ENCODE peak calls at places on chromosomes 7 and 10, in eight cellular contexts. J is H1; E is CD4-positive, alpha-beta memory T cell; Z is psoas muscle; C is uterus; M is HL-60; W is stomach; U is A673. L is an unnamed sample. For H3K27me3, the result is how much of the 10 kb centered on the place peaks cover.

GRCh38 chr10:27742926-27743735 is 2.5 kb downstream of the MKX start:
- DNase-seq in Z (peak), W (peak), U (peak), J (no peak), C (peak), M (no peak), E (peak), L (no peak)

GRCh38 chr10:132158122-132158741 is 28.5 kb upstream of the DPYSL4 start:
- DNase-seq in Z (peak), C (no peak), W (no peak), M (no peak), E (peak), U (no peak), J (no peak), L (no peak)

GRCh38 chr10:123643315-123643714 is 22.8 kb upstream of the GPR26 start:
- DNase-seq in U (no peak), W (peak), J (no peak), C (no peak), M (no peak), Z (no peak), E (no peak), L (no peak)

GRCh38 chr10:110772454-110773025 is 99.2 kb upstream of the PDCD4 start:
- DNase-seq in W (no peak), E (no peak), M (no peak), J (no peak), U (no peak), Z (no peak), C (no peak), L (no peak)

GRCh38 chr10:99456207-99456606 is 25.8 kb upstream of the GOT1 start:
- DNase-seq in Z (no peak), J (no peak), U (no peak), C (no peak), W (no peak), M (no peak), E (no peak), L (no peak)

GRCh38 chr10:61878411-61879051 is 23.0 kb upstream of the ARID5B start:
- DNase-seq in W (no peak), C (no peak), U (no peak), Z (no peak), M (no peak), J (no peak), E (no peak), L (no peak)

GRCh38 chr10:83680470-83680891 is 458.8 kb upstream of the GHITM start:
- DNase-seq in W (no peak), J (no peak), C (no peak), U (no peak), Z (no peak), E (peak), M (no peak), L (no peak)

GRCh38 chr10:67697646-67698245 is 1.8 kb upstream of the CTNNA3 start:
- DNase-seq in M (no peak), Z (no peak), E (peak), C (peak), W (no peak), U (peak), J (no peak), L (no peak)

GRCh38 chr10:11546581-11546980 is 64.9 kb downstream of the USP6NL start:
- DNase-seq in U (peak), E (no peak), M (no peak), C (no peak), J (no peak), Z (no peak), W (no peak), L (no peak)

GRCh38 chr7:114070246-114070645 is 151.4 kb upstream of the PPP1R3A start:
- DNase-seq in E (no peak), U (no peak), J (no peak), M (no peak), Z (no peak), W (no peak), C (no peak), L (no peak)

GRCh38 chr7:95628831-95629439 is 32.6 kb upstream of the PDK4 start:
- DNase-seq in Z (no peak), U (no peak), M (no peak), E (no peak), J (no peak), W (no peak), C (no peak), L (no peak)

GRCh38 chr10:73248259-73248724 is 1.2 kb upstream of the DNAJC9 start:
- DNase-seq in J (no peak), U (no peak), Z (no peak), E (no peak), M (no peak), C (no peak), W (no peak), L (no peak)

GRCh38 chr7:99141756-99142726 is 1.9 kb downstream of the SMURF1 start:
- DNase-seq in E (peak), M (no peak), W (peak), C (peak), U (peak), Z (peak), J (peak), L (peak)

GRCh38 chr7:2732959-2733584 is 45.1 kb downstream of the AMZ1 start:
- DNase-seq in C (peak), E (no peak), W (peak), U (no peak), M (no peak), J (no peak), Z (peak), L (no peak)

GRCh38 chr10:114541081-114541833 is 116.8 kb downstream of the ABLIM1 start:
- DNase-seq in J (no peak), M (no peak), W (peak), U (no peak), Z (peak), C (peak), E (peak), L (no peak)

GRCh38 chr10:105579112-105579511 is 938.0 kb downstream of the SORCS3 start:
- DNase-seq in W (no peak), C (no peak), U (no peak), Z (no peak), J (no peak), M (no peak), E (no peak), L (no peak)

GRCh38 chr7:126716321-126716720 is 536.4 kb downstream of the GRM8 start:
- DNase-seq in M (no peak), C (no peak), E (no peak), J (no peak), U (no peak), W (no peak), Z (no peak), L (no peak)
- H3K27me3 ChIP-seq in M (under half), C (under half), E (under half), J (under half), U (under half), W (under half), Z (under half), L (under half)

DNA sequence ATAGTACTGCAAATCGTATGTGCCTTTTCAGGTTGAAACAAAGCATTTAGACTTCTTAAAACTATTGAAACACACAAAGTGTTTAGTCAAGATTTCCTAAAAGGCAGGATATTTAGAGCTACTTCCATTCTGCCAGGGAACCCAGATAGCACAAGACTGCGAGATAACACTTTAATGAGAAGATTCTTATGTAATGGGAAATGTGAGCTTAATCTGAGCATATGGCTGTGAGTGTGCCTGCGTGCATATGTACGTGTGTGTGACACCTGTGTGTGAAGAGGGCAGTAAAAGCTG is 14.3 kb upstream of the JCAD start:
- DNase-seq in U (peak), E (no peak), C (no peak), M (no peak), Z (no peak), W (no peak), J (no peak), L (no peak)
- H3K4me3 ChIP-seq in U (no peak), E (no peak), C (no peak), M (no peak), Z (no peak), W (no peak), J (no peak), L (no peak)

GRCh38 chr7:156140896-156141295 is 328.6 kb upstream of the SHH start:
- DNase-seq in W (no peak), M (no peak), C (no peak), J (no peak), U (no peak), E (no peak), Z (no peak), L (no peak)
- H3K27me3 ChIP-seq in W (under half), M (under half), C (under half), J (under half), U (under half), E (under half), Z (under half), L (under half)

GRCh38 chr10:43203491-43204393 is 63.1 kb downstream of the RASGEF1A start:
- DNase-seq in E (peak), M (no peak), W (peak), J (no peak), Z (peak), U (no peak), C (peak), L (peak)
- H3K4me3 ChIP-seq in E (no peak), M (no peak), W (peak), J (peak), Z (no peak), U (no peak), C (peak), L (no peak)

DNA sequence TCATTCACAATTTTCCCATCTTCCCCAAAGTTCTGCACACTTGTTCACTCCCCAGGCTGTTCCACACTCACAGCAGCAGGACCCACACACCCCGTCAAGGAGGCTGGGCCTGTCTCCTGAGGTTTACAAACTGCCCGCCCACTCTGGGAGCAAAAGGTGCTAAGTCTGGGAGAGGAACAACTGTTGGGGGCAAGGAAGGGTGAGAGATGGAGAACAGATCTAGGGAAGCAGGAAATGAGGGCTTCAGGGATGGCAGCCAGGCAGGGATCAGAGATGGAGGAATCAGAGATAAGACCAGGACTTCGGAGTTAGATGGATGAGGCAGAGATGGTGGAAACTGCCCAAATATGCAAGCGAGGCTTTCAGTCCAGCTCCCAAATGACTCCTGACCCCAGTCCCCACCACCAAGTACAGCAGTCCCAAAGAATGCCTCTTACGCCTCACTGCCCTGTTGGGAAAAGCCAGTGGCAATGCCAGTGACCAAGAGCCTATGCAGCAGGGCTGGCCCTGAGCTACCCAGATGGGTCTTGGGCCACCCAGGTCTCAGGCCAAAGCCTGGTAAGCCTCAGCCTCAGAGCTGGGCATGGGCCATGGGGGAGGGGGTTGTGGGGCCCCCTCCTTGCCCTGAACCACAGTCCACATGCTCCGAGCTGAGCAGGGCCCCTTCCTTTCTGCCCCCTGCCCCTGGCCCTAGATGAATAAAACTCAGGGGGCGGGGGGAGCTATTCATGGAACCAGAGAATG is 39.5 kb upstream of the SLF2 start:
- DNase-seq in J (no peak), W (no peak), U (no peak), M (no peak), E (no peak), Z (no peak), C (no peak), L (no peak)
- H3K27me3 ChIP-seq in J (under half), W (under half), U (under half), M (under half), E (under half), Z (under half), C (under half), L (under half)

GRCh38 chr7:150502519-150502918 is 12.2 kb upstream of the GIMAP7 start:
- DNase-seq in Z (no peak), J (no peak), U (no peak), E (peak), M (no peak), C (no peak), W (no peak), L (no peak)
- H3K4me3 ChIP-seq in Z (no peak), J (no peak), U (no peak), E (no peak), M (no peak), C (no peak), W (no peak), L (no peak)

GRCh38 chr7:128172963-128173362 is 68.1 kb upstream of the LEP start:
- DNase-seq in M (no peak), J (no peak), Z (no peak), W (no peak), E (no peak), C (no peak), U (no peak), L (no peak)
- H3K27me3 ChIP-seq in M (under half), J (under half), Z (under half), W (under half), E (under half), C (under half), U (half or more), L (under half)

DNA sequence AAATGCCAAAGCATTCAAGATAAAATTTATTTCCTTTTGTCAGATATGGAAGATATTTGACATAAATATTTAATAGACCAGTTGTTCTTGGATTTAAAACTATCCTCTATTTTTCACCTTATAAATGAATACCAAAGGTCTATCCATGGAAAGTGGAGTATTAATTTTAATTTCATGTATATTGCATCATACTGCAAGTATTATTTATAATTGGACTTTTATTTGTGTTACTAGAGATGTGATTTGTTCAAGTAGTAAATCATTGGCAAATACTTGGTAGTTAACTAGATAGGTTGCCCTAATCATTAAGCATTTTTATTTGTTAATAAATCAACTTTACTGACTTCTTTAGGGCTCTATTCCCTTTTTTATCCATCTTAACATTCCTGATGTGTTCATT is 98.1 kb downstream of the CDC14C start:
- DNase-seq in Z (no peak), J (no peak), C (no peak), U (no peak), W (no peak), M (no peak), E (no peak), L (no peak)
- H3K4me3 ChIP-seq in Z (no peak), J (no peak), C (no peak), U (no peak), W (no peak), M (no peak), E (no peak), L (no peak)